ENCODE peak calls at places on chromosome 1, in eight cellular contexts. One of them, this sample, is unnamed.

GRCh38 chr1:28078262-28078661 is 10.1 kb downstream of the EYA3 start:
- DNase-seq in IMR-90: no peak
- DNase-seq in heart left ventricle: no peak
- DNase-seq in ovary: no peak
- DNase-seq in A549: no peak
- DNase-seq in sigmoid colon: no peak
- DNase-seq in body of pancreas: no peak
- DNase-seq in suprapubic skin: no peak
- DNase-seq in this sample: no peak

GRCh38 chr1:23568608-23569383 is 9.5 kb upstream of the ID3 start:
- DNase-seq in IMR-90: no peak
- DNase-seq in heart left ventricle: no peak
- DNase-seq in ovary: no peak
- DNase-seq in A549: no peak
- DNase-seq in sigmoid colon: peak
- DNase-seq in body of pancreas: no peak
- DNase-seq in suprapubic skin: no peak
- DNase-seq in this sample: no peak

GRCh38 chr1:227796359-227796915 is 19.0 kb upstream of the PRSS38 start:
- DNase-seq in IMR-90: no peak
- DNase-seq in heart left ventricle: no peak
- DNase-seq in ovary: no peak
- DNase-seq in A549: no peak
- DNase-seq in sigmoid colon: no peak
- DNase-seq in body of pancreas: no peak
- DNase-seq in suprapubic skin: no peak
- DNase-seq in this sample: no peak

GRCh38 chr1:247180581-247180980 is 8.8 kb upstream of the ZNF124 start:
- DNase-seq in IMR-90: no peak
- DNase-seq in heart left ventricle: no peak
- DNase-seq in ovary: no peak
- DNase-seq in A549: no peak
- DNase-seq in sigmoid colon: no peak
- DNase-seq in body of pancreas: no peak
- DNase-seq in suprapubic skin: no peak
- DNase-seq in this sample: no peak

GRCh38 chr1:99963041-99963795 is 6.6 kb upstream of the SLC35A3 start:
- DNase-seq in IMR-90: peak
- DNase-seq in heart left ventricle: no peak
- DNase-seq in ovary: no peak
- DNase-seq in A549: no peak
- DNase-seq in sigmoid colon: no peak
- DNase-seq in body of pancreas: no peak
- DNase-seq in suprapubic skin: no peak
- DNase-seq in this sample: peak

GRCh38 chr1:168150283-168150682 is 13.6 kb upstream of the GPR161 start:
- DNase-seq in IMR-90: no peak
- DNase-seq in heart left ventricle: no peak
- DNase-seq in ovary: no peak
- DNase-seq in A549: no peak
- DNase-seq in sigmoid colon: no peak
- DNase-seq in body of pancreas: no peak
- DNase-seq in suprapubic skin: no peak
- DNase-seq in this sample: no peak

GRCh38 chr1:109619655-109620395 is at the start of gene AMPD2:
- DNase-seq in IMR-90: peak
- DNase-seq in heart left ventricle: peak
- DNase-seq in ovary: peak
- DNase-seq in A549: peak
- DNase-seq in sigmoid colon: peak
- DNase-seq in body of pancreas: peak
- DNase-seq in suprapubic skin: peak
- DNase-seq in this sample: peak

GRCh38 chr1:24503003-24503751 is 541 bp downstream of the RCAN3 start:
- DNase-seq in IMR-90: no peak
- DNase-seq in heart left ventricle: peak
- DNase-seq in ovary: no peak
- DNase-seq in A549: peak
- DNase-seq in sigmoid colon: no peak
- DNase-seq in body of pancreas: peak
- DNase-seq in suprapubic skin: no peak
- DNase-seq in this sample: no peak

GRCh38 chr1:10854856-10855459 is 58.5 kb upstream of the CASZ1 start:
- DNase-seq in IMR-90: no peak
- DNase-seq in heart left ventricle: no peak
- DNase-seq in ovary: no peak
- DNase-seq in A549: no peak
- DNase-seq in sigmoid colon: no peak
- DNase-seq in body of pancreas: no peak
- DNase-seq in suprapubic skin: no peak
- DNase-seq in this sample: no peak

GRCh38 chr1:210328032-210328745 is 513 bp upstream of the HHAT start:
- DNase-seq in IMR-90: no peak
- DNase-seq in heart left ventricle: peak
- DNase-seq in ovary: peak
- DNase-seq in A549: no peak
- DNase-seq in sigmoid colon: no peak
- DNase-seq in body of pancreas: no peak
- DNase-seq in suprapubic skin: no peak
- DNase-seq in this sample: no peak

GRCh38 chr1:147539122-147539575 is 2.2 kb upstream of the BCL9 start:
- DNase-seq in IMR-90: peak
- DNase-seq in heart left ventricle: peak
- DNase-seq in ovary: peak
- DNase-seq in A549: peak
- DNase-seq in sigmoid colon: peak
- DNase-seq in body of pancreas: no peak
- DNase-seq in suprapubic skin: no peak
- DNase-seq in this sample: peak

GRCh38 chr1:53063744-53064515 is 1.9 kb downstream of the PODN start:
- DNase-seq in IMR-90: no peak
- DNase-seq in heart left ventricle: no peak
- DNase-seq in ovary: peak
- DNase-seq in A549: no peak
- DNase-seq in sigmoid colon: no peak
- DNase-seq in body of pancreas: no peak
- DNase-seq in suprapubic skin: no peak
- DNase-seq in this sample: no peak

GRCh38 chr1:201917362-201918033 is 28.8 kb downstream of the SHISA4 start:
- DNase-seq in IMR-90: peak
- DNase-seq in heart left ventricle: no peak
- DNase-seq in ovary: no peak
- DNase-seq in A549: peak
- DNase-seq in sigmoid colon: peak
- DNase-seq in body of pancreas: no peak
- DNase-seq in suprapubic skin: no peak
- DNase-seq in this sample: no peak

GRCh38 chr1:206445116-206445515 is 25.2 kb upstream of the IKBKE start:
- DNase-seq in IMR-90: peak
- DNase-seq in heart left ventricle: peak
- DNase-seq in ovary: peak
- DNase-seq in A549: no peak
- DNase-seq in sigmoid colon: no peak
- DNase-seq in body of pancreas: peak
- DNase-seq in suprapubic skin: no peak
- DNase-seq in this sample: no peak

GRCh38 chr1:67336783-67337182 is 29.1 kb downstream of the IL12RB2 start:
- DNase-seq in IMR-90: no peak
- DNase-seq in heart left ventricle: no peak
- DNase-seq in ovary: no peak
- DNase-seq in A549: no peak
- DNase-seq in sigmoid colon: no peak
- DNase-seq in body of pancreas: no peak
- DNase-seq in suprapubic skin: no peak
- DNase-seq in this sample: no peak

GRCh38 chr1:169891539-169891885 is 2.2 kb downstream of the SCYL3 start:
- DNase-seq in IMR-90: no peak
- DNase-seq in heart left ventricle: no peak
- DNase-seq in ovary: no peak
- DNase-seq in A549: no peak
- DNase-seq in sigmoid colon: no peak
- DNase-seq in body of pancreas: peak
- DNase-seq in suprapubic skin: no peak
- DNase-seq in this sample: no peak

GRCh38 chr1:8020032-8020431 is 6.1 kb downstream of the ERRFI1 start:
- DNase-seq in IMR-90: peak
- DNase-seq in heart left ventricle: no peak
- DNase-seq in ovary: no peak
- DNase-seq in A549: no peak
- DNase-seq in sigmoid colon: no peak
- DNase-seq in body of pancreas: peak
- DNase-seq in suprapubic skin: no peak
- DNase-seq in this sample: no peak
- TF ChIP-seq POLR2A in IMR-90: peak
- TF ChIP-seq POLR2A in heart left ventricle: no peak
- TF ChIP-seq POLR2A in ovary: no peak
- TF ChIP-seq POLR2A in A549: no peak
- TF ChIP-seq POLR2A in sigmoid colon: no peak
- TF ChIP-seq POLR2A in body of pancreas: no peak
- TF ChIP-seq POLR2A in suprapubic skin: no peak
- TF ChIP-seq POLR2A in this sample: no peak

DNA sequence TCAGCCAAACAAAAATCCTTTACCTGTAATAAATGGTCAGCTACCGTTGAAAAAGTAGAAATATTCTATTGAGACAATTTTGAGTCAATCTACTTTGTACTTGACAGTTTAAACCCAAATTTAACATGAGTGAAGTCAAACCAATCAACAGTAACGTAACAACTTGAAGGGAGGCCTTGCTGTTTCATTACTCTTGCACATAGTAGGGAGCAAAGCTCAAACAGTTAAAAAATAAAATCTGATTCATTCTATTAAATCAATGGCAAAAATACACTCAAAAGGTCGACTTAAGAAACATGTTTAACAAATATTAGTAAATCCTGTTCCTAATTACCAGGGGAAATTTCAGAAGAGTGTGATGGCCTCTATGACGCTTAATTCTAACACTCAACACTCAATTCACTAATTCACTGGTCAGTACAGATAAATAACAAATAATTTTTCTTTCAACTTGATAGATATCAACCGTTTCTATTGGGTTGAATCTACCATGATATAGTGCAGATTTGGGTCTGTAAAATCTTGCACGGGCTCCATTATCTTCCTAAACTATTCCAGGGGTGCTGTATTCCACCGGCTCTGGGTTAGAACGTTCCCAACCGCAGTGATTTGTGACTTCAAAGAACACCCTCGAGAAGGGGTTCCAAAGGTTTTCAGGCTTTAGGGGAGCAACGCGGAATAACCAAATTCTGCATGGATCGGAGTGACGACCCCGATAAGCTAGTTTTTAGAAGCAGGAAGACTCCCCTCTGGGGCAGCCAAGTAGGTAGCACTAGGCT is 1.4 kb downstream of the TARBP1 start:
- DNase-seq in IMR-90: no peak
- DNase-seq in heart left ventricle: no peak
- DNase-seq in ovary: no peak
- DNase-seq in A549: no peak
- DNase-seq in sigmoid colon: no peak
- DNase-seq in body of pancreas: no peak
- DNase-seq in suprapubic skin: no peak
- DNase-seq in this sample: no peak
- TF ChIP-seq POLR2A in IMR-90: no peak
- TF ChIP-seq POLR2A in heart left ventricle: no peak
- TF ChIP-seq POLR2A in ovary: no peak
- TF ChIP-seq POLR2A in A549: no peak
- TF ChIP-seq POLR2A in sigmoid colon: no peak
- TF ChIP-seq POLR2A in body of pancreas: no peak
- TF ChIP-seq POLR2A in suprapubic skin: no peak
- TF ChIP-seq POLR2A in this sample: no peak

GRCh38 chr1:225813250-225813964 is 3.5 kb downstream of the EPHX1 start:
- DNase-seq in IMR-90: peak
- DNase-seq in heart left ventricle: peak
- DNase-seq in ovary: peak
- DNase-seq in A549: peak
- DNase-seq in sigmoid colon: peak
- DNase-seq in body of pancreas: peak
- DNase-seq in suprapubic skin: no peak
- DNase-seq in this sample: peak
- TF ChIP-seq POLR2A in IMR-90: no peak
- TF ChIP-seq POLR2A in heart left ventricle: peak
- TF ChIP-seq POLR2A in ovary: peak
- TF ChIP-seq POLR2A in A549: peak
- TF ChIP-seq POLR2A in sigmoid colon: no peak
- TF ChIP-seq POLR2A in body of pancreas: no peak
- TF ChIP-seq POLR2A in suprapubic skin: no peak
- TF ChIP-seq POLR2A in this sample: no peak

DNA sequence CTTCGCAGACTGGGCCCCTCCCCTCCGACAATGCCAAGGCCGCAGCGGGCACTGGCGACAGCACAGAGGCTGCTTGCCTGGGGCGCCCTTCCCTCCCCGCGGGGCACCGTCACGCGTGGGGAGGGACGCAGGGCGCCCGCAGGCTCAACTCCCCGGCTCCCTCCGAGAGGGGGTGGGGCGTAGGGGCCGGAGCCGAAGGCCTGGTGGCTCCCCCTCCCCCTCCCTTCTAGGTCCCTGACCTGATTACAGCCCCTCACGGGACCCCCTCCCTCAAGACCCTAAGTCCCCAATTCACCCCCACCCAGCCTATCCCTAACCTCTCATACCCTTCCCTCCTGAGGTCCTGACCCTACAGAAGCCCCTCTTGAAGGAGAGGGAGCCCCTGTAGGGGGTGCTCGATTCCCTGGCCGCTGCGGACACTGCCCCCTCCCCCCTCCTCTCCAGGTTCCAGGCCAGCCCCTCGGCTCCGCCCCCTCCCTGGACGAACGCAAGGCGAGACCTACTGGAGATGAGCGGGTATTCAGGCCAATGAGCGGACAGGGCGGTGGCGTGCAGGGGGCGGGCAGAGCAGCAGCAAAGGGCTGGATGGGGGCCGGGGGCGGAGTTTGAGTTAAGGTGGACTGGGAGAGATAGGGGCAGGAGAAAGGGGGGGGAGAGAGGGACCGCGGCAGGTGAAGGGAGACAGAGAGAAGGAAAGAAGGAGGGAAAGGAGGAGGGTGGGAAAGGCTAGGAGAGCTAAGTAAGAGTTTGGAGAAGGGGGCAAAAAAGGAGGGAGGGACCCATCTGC is 721 bp upstream of the ZBTB7B start:
- DNase-seq in IMR-90: peak
- DNase-seq in heart left ventricle: peak
- DNase-seq in ovary: peak
- DNase-seq in A549: peak
- DNase-seq in sigmoid colon: peak
- DNase-seq in body of pancreas: peak
- DNase-seq in suprapubic skin: peak
- DNase-seq in this sample: peak
- TF ChIP-seq POLR2A in IMR-90: no peak
- TF ChIP-seq POLR2A in heart left ventricle: peak
- TF ChIP-seq POLR2A in ovary: peak
- TF ChIP-seq POLR2A in A549: no peak
- TF ChIP-seq POLR2A in sigmoid colon: peak
- TF ChIP-seq POLR2A in body of pancreas: peak
- TF ChIP-seq POLR2A in suprapubic skin: no peak
- TF ChIP-seq POLR2A in this sample: peak